ENCODE peak calls at places on chromosomes 7 and 10, in six cellular contexts. U is Caco-2, Z is RWPE1, O is foreskin fibroblast, F is progenitor cell of endocrine pancreas, S is sigmoid colon. P is an unnamed sample.

GRCh38 chr7:70390251-70390650 is 741.7 kb upstream of the GALNT17 start:
- DNase-seq in U (no peak), Z (no peak), O (no peak), F (no peak), S (no peak), P (no peak)

GRCh38 chr10:61923210-61924024 is 21.9 kb downstream of the ARID5B start:
- DNase-seq in U (no peak), Z (no peak), O (peak), F (no peak), S (no peak), P (no peak)

GRCh38 chr10:33031171-33031570 is 73.1 kb upstream of the ITGB1 start:
- DNase-seq in U (no peak), Z (no peak), O (no peak), F (no peak), S (no peak), P (no peak)

GRCh38 chr7:52355059-52355458 is 680.4 kb upstream of the POM121L12 start:
- DNase-seq in U (peak), Z (peak), O (no peak), F (peak), S (no peak), P (no peak)

GRCh38 chr10:32887481-32887880 is 70.5 kb downstream of the ITGB1 start:
- DNase-seq in U (no peak), Z (no peak), O (no peak), F (no peak), S (no peak), P (no peak)

GRCh38 chr10:101693701-101694055 is 1.3 kb downstream of the FBXW4 start:
- DNase-seq in U (no peak), Z (no peak), O (peak), F (no peak), S (no peak), P (peak)

GRCh38 chr7:44964384-44964830 is 14.4 kb downstream of the MYO1G start:
- DNase-seq in U (no peak), Z (no peak), O (no peak), F (no peak), S (no peak), P (no peak)

GRCh38 chr7:18700147-18700546 is 204.6 kb downstream of the HDAC9 start:
- DNase-seq in U (peak), Z (no peak), O (no peak), F (no peak), S (no peak), P (peak)

GRCh38 chr10:72785422-72785818 is 93.5 kb downstream of the MCU start:
- DNase-seq in U (no peak), Z (no peak), O (no peak), F (no peak), S (no peak), P (no peak)

GRCh38 chr7:150567168-150567567 is at the start of gene GIMAP4:
- DNase-seq in U (no peak), Z (no peak), O (no peak), F (no peak), S (no peak), P (no peak)

GRCh38 chr7:108497082-108497725 is 28.7 kb downstream of the PNPLA8 start:
- DNase-seq in U (peak), Z (peak), O (peak), F (peak), S (no peak), P (peak)

GRCh38 chr7:46015107-46015868 is 94.2 kb upstream of the IGFBP3 start:
- DNase-seq in U (peak), Z (no peak), O (no peak), F (peak), S (no peak), P (no peak)

GRCh38 chr10:88366772-88367171 is 216.3 kb downstream of the RNLS start:
- DNase-seq in U (no peak), Z (no peak), O (no peak), F (no peak), S (no peak), P (no peak)

GRCh38 chr10:88361995-88362540 is 221.1 kb downstream of the RNLS start:
- DNase-seq in U (no peak), Z (no peak), O (no peak), F (no peak), S (no peak), P (no peak)

DNA sequence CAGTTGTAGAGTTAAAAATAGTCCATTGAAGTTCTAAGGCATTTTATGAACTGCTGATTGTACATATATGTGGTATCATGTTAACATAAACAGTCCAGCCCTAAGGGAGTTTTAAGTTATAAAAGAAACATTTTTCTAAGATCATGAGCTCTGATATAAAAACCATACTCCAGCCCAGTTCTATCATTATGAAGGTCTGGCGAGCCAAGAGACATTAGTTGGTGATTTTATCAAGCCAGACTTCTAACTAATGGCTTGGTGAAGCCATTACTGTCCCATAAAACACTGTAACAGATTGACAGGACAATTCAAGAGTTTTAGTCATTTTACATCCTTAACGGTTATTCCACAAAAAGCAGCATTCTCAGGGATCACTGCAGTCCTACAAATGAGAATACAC is 221.6 kb downstream of the RNLS start:
- DNase-seq in U (no peak), Z (no peak), O (no peak), F (no peak), S (no peak), P (no peak)
- TF ChIP-seq CTCF in U (no peak), Z (no peak), O (no peak), F (no peak), S (no peak), P (no peak)

GRCh38 chr7:30168800-30169584 is 34.2 kb downstream of the MTURN start:
- DNase-seq in U (no peak), Z (peak), O (peak), F (no peak), S (no peak), P (no peak)
- TF ChIP-seq CTCF in U (no peak), Z (no peak), O (no peak), F (no peak), S (no peak), P (no peak)

GRCh38 chr10:6536102-6536501 is 44.0 kb downstream of the PRKCQ start:
- DNase-seq in U (no peak), Z (no peak), O (no peak), F (no peak), S (no peak), P (no peak)

GRCh38 chr10:6535365-6535764 is 44.7 kb downstream of the PRKCQ start:
- DNase-seq in U (no peak), Z (no peak), O (no peak), F (no peak), S (no peak), P (no peak)

GRCh38 chr10:6542999-6543430 is 37.1 kb downstream of the PRKCQ start:
- DNase-seq in U (no peak), Z (no peak), O (no peak), F (no peak), S (no peak), P (no peak)

GRCh38 chr10:6532321-6532720 is 47.8 kb downstream of the PRKCQ start:
- DNase-seq in U (no peak), Z (no peak), O (no peak), F (no peak), S (no peak), P (no peak)

GRCh38 chr10:6537704-6538103 is 42.4 kb downstream of the PRKCQ start:
- DNase-seq in U (no peak), Z (no peak), O (no peak), F (no peak), S (no peak), P (no peak)
- TF ChIP-seq CTCF in U (no peak), Z (no peak), O (no peak), F (no peak), S (no peak), P (no peak)

GRCh38 chr7:154785898-154786297 is 217.0 kb downstream of the PAXIP1 start:
- DNase-seq in U (no peak), Z (no peak), O (no peak), F (no peak), S (no peak), P (no peak)
- TF ChIP-seq CTCF in U (no peak), Z (no peak), O (no peak), F (no peak), S (no peak), P (no peak)

DNA sequence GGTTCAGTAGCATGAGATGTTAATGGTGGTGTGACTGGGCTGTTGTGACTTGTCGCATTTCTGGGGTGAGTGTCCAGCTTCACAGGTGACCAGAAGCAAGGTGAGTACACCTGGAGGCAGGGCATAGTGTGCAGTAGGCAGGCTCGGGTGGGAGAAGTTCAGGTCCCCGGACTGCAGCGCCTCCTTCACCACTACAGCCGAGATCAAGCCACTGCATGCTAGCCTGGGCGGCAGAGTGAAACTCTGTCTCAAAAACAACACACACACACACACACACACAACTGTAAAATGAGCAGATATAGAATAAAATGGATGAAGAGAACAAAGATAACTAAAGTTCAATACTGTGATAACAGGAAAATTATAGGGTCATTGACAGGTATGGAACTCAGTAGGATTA is 11.1 kb upstream of the PARD3 start:
- DNase-seq in U (peak), Z (no peak), O (no peak), F (no peak), S (no peak), P (no peak)
- TF ChIP-seq CTCF in U (peak), Z (no peak), O (no peak), F (peak), S (no peak), P (no peak)

GRCh38 chr7:33061282-33061928 is 1.2 kb downstream of the NT5C3A start:
- DNase-seq in U (no peak), Z (no peak), O (no peak), F (no peak), S (no peak), P (no peak)

GRCh38 chr7:33059635-33060034 is 2.9 kb downstream of the NT5C3A start:
- DNase-seq in U (no peak), Z (no peak), O (no peak), F (no peak), S (no peak), P (no peak)

GRCh38 chr7:33065981-33066380 is 3.4 kb upstream of the NT5C3A start:
- DNase-seq in U (no peak), Z (no peak), O (no peak), F (no peak), S (no peak), P (no peak)

GRCh38 chr7:33062782-33063443 is 337 bp upstream of the NT5C3A start:
- DNase-seq in U (peak), Z (peak), O (peak), F (peak), S (peak), P (peak)

DNA sequence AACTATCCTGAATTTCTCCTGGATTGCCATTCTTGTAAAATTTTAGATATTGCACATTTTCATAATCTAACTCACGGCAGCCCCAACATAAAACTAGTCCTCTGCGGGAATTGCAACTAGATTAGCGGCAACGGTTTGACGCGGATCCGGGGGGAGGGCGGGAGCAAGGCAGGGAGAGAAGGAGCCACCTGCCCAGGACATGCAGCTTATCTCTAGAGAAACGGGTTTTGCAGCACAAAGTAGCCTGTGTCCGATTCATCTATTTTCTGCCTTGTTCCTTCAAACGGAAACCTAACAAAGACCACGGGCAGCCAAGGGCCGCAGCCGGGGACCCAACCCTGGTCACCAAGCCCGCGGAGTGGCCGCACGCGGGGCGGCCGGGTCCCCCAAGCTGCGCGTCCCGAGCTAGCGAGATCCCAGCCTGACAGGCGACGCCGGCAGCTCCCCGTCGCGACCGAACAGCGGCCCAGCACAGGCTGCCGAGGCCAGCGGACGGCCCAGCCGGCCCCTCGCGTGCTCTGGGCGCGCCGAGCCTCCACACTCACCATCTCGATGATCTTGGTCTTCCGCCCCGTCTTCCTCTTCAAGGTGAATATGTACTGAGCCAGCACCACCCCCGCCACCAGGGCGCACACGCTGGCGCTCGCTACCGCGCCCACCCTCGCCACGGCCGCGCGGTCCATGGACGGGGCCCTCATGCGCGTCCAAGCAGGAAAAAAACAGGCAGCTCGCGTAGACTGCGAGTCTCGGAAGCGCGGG is at the start of gene NT5C3A:
- DNase-seq in U (peak), Z (peak), O (no peak), F (peak), S (peak), P (peak)
- TF ChIP-seq CTCF in U (no peak), Z (no peak), O (no peak), F (no peak), S (no peak), P (no peak)